ENCODE peak calls at places on chromosomes 6 and 20, in six cellular contexts. W is activated T-helper 1 cell treated with anti-CD3 and anti-CD28 coated beads, Interleukin-12 subunit alpha, Interleukin-12 subunit beta, Interleukin-2, Interleukin-4 antibody, amounts not matched to agents 30 ng/mL and 10 ng/mL and 1 ng/mL, durations not matched to agents 14 hours and 24 hours and 36 hours; U is coronary artery; P is stimulated activated naive CD8-positive, alpha-beta T cell treated with anti-CD3 and anti-CD28 coated beads, Interleukin-15, amount 100 ng/mL, for 72 hours; J is effector memory CD4-positive, alpha-beta T cell; X is germinal center. E is an unnamed sample.

GRCh38 chr6:12963566-12963965 is 247.0 kb downstream of the PHACTR1 start:
- DNase-seq in W (no peak), P (no peak), X (no peak), J (no peak), U (no peak), E (no peak)

GRCh38 chr6:116028233-116028632 is 32.5 kb downstream of the FRK start:
- DNase-seq in X (no peak), P (no peak), W (no peak), U (no peak), J (no peak), E (no peak)

GRCh38 chr20:40189621-40190020 is 499.4 kb downstream of the MAFB start:
- DNase-seq in U (no peak), J (no peak), W (no peak), P (no peak), X (no peak), E (no peak)

GRCh38 chr20:23774081-23774480 is 23.3 kb upstream of the CST1 start:
- DNase-seq in P (no peak), X (no peak), W (no peak), U (no peak), J (no peak), E (no peak)

GRCh38 chr6:52718535-52718934 is 44.7 kb downstream of the GSTA2 start:
- DNase-seq in X (no peak), U (no peak), W (no peak), P (no peak), J (no peak), E (no peak)

GRCh38 chr6:150273457-150274309 is 95.1 kb upstream of the IYD start:
- DNase-seq in P (no peak), J (no peak), U (no peak), X (no peak), W (no peak), E (no peak)

GRCh38 chr6:169222126-169222525 is 31.5 kb downstream of the THBS2 start:
- DNase-seq in J (no peak), P (no peak), U (no peak), X (no peak), W (no peak), E (no peak)

GRCh38 chr6:139027620-139028182 is 844 bp upstream of the ABRACL start:
- DNase-seq in P (peak; percentile 61), W (peak; percentile 7), U (no peak), X (peak; percentile 21), J (no peak), E (peak; percentile 65)

GRCh38 chr6:148857817-148858390 is 111.1 kb downstream of the UST start:
- DNase-seq in P (no peak), X (no peak), W (no peak), U (no peak), J (no peak), E (no peak)

GRCh38 chr20:9590189-9590588 is 75.8 kb downstream of the LAMP5 start:
- DNase-seq in W (no peak), P (no peak), J (no peak), U (no peak), X (no peak), E (no peak)

GRCh38 chr20:35145141-35145564 is 2.0 kb downstream of the EDEM2 start:
- DNase-seq in W (peak; percentile 7), P (no peak), J (no peak), U (no peak), X (peak; percentile 60), E (peak; percentile 84)

GRCh38 chr20:59751075-59751711 is 146.9 kb downstream of the PHACTR3 start:
- DNase-seq in X (peak; percentile 36), U (no peak), W (no peak), P (peak; percentile 44), J (no peak), E (peak; percentile 86)

GRCh38 chr6:137261393-137262154 is 42.4 kb upstream of the IFNGR1 start:
- DNase-seq in J (no peak), W (no peak), X (peak; percentile 30), P (no peak), U (no peak), E (no peak)

GRCh38 chr6:125116170-125116569 is 37.4 kb upstream of the TPD52L1 start:
- DNase-seq in U (no peak), X (no peak), W (no peak), P (no peak), J (no peak), E (no peak)

GRCh38 chr6:169398342-169399105 is 144.9 kb upstream of the THBS2 start:
- DNase-seq in P (no peak), W (no peak), J (no peak), U (no peak), X (no peak), E (no peak)

GRCh38 chr6:32906539-32906938 is 34.3 kb downstream of the HLA-DMB start:
- DNase-seq in P (no peak), X (no peak), U (no peak), W (no peak), J (no peak), E (no peak)

GRCh38 chr6:150328744-150329400 is 39.9 kb upstream of the IYD start:
- DNase-seq in J (no peak), X (no peak), W (no peak), U (no peak), P (no peak), E (no peak)

GRCh38 chr6:3851839-3852238 is 2.7 kb downstream of the FAM50B start:
- DNase-seq in W (no peak), U (no peak), X (no peak), P (no peak), J (no peak), E (no peak)

GRCh38 chr20:1697592-1697991 is 40.0 kb upstream of the SIRPG start:
- DNase-seq in P (no peak), W (no peak), X (no peak), U (no peak), J (no peak), E (no peak)

GRCh38 chr6:149508485-149508884 is 23.7 kb upstream of the ZC3H12D start:
- DNase-seq in J (no peak), U (no peak), P (no peak), X (no peak), W (peak; percentile 39), E (no peak)

GRCh38 chr6:155301867-155302266 is 12.4 kb downstream of the TFB1M start:
- DNase-seq in J (no peak), X (no peak), U (no peak), W (no peak), P (no peak), E (no peak)

GRCh38 chr20:33490023-33490933 is at the start of gene CBFA2T2:
- DNase-seq in U (peak; percentile 84), X (no peak), W (peak; percentile 2), P (no peak), J (no peak), E (peak; percentile 47)

GRCh38 chr20:46307999-46308257 is 370 bp downstream of the CDH22 start:
- DNase-seq in U (no peak), J (no peak), X (peak; percentile 19), P (no peak), W (no peak), E (no peak)

GRCh38 chr20:13525225-13525940 is 113.3 kb downstream of the TASP1 start:
- DNase-seq in U (no peak), X (no peak), P (no peak), J (no peak), W (no peak), E (peak; percentile 8)

GRCh38 chr20:57409672-57410397 is 18.6 kb downstream of the RBM38 start:
- DNase-seq in X (no peak), P (no peak), W (no peak), U (no peak), J (no peak), E (no peak)

GRCh38 chr6:109008537-109008950 is 86.1 kb downstream of the SESN1 start:
- DNase-seq in U (no peak), W (no peak), P (no peak), X (no peak), J (no peak), E (no peak)

GRCh38 chr20:31596831-31597482 is 8.1 kb upstream of the ID1 start:
- DNase-seq in U (no peak), X (no peak), P (no peak), J (no peak), W (no peak), E (no peak)

GRCh38 chr20:11716239-11716944 is 201.3 kb upstream of the BTBD3 start:
- DNase-seq in U (no peak), J (no peak), P (no peak), X (no peak), W (no peak), E (peak; percentile 48)

GRCh38 chr6:43698584-43699349 is 11.2 kb upstream of the MRPS18A start:
- DNase-seq in J (no peak), W (no peak), P (no peak), U (no peak), X (no peak), E (no peak)

GRCh38 chr6:68427630-68428029 is 207.5 kb upstream of the ADGRB3 start:
- DNase-seq in X (no peak), P (no peak), J (no peak), W (no peak), U (no peak), E (no peak)

E was measured in HuH-7.